ENCODE peak calls at places on chromosomes 11 and 22, in nine cellular contexts. One of them, this sample, is unnamed.

GRCh38 chr11:44199298-44199697 is 103.8 kb downstream of the EXT2 start:
- DNase-seq in Kasumi-1: no peak
- DNase-seq in NCI-H748 treated with DMSO at 0.1 percent for 48 hours: peak; percentile 16
- DNase-seq in AG09309: no peak
- DNase-seq in AG04449: no peak
- DNase-seq in HFF-Myc: no peak
- DNase-seq in stimulated activated CD4-positive, alpha-beta T cell treated with anti-CD3 and anti-CD28 coated beads, Interleukin-2, amount 100 ng/mL, for 4 hours: no peak
- DNase-seq in stromal cell of bone marrow: no peak
- DNase-seq in IMR-90: no peak
- DNase-seq in this sample: no peak

GRCh38 chr11:125170406-125171031 is 6.0 kb downstream of the PKNOX2 start:
- DNase-seq in stromal cell of bone marrow: peak; percentile 69
- DNase-seq in AG04449: peak; percentile 3
- DNase-seq in HFF-Myc: no peak
- DNase-seq in Kasumi-1: no peak
- DNase-seq in AG09309: no peak
- DNase-seq in NCI-H748 treated with DMSO at 0.1 percent for 48 hours: no peak
- DNase-seq in stimulated activated CD4-positive, alpha-beta T cell treated with anti-CD3 and anti-CD28 coated beads, Interleukin-2, amount 100 ng/mL, for 4 hours: no peak
- DNase-seq in IMR-90: peak; percentile 92
- DNase-seq in this sample: no peak

GRCh38 chr22:49398115-49398514 is 429.6 kb downstream of the BRD1 start:
- DNase-seq in HFF-Myc: no peak
- DNase-seq in stimulated activated CD4-positive, alpha-beta T cell treated with anti-CD3 and anti-CD28 coated beads, Interleukin-2, amount 100 ng/mL, for 4 hours: no peak
- DNase-seq in NCI-H748 treated with DMSO at 0.1 percent for 48 hours: no peak
- DNase-seq in AG09309: no peak
- DNase-seq in AG04449: no peak
- DNase-seq in Kasumi-1: no peak
- DNase-seq in IMR-90: no peak
- DNase-seq in stromal cell of bone marrow: no peak
- DNase-seq in this sample: no peak

GRCh38 chr11:49208006-49208721 is at the start of gene FOLH1:
- DNase-seq in stimulated activated CD4-positive, alpha-beta T cell treated with anti-CD3 and anti-CD28 coated beads, Interleukin-2, amount 100 ng/mL, for 4 hours: no peak
- DNase-seq in stromal cell of bone marrow: no peak
- DNase-seq in AG04449: no peak
- DNase-seq in AG09309: no peak
- DNase-seq in HFF-Myc: no peak
- DNase-seq in NCI-H748 treated with DMSO at 0.1 percent for 48 hours: no peak
- DNase-seq in IMR-90: no peak
- DNase-seq in Kasumi-1: peak; percentile 80
- DNase-seq in this sample: no peak

GRCh38 chr11:85627332-85627997 is at the start of gene DLG2:
- DNase-seq in AG04449: no peak
- DNase-seq in HFF-Myc: no peak
- DNase-seq in Kasumi-1: peak; percentile 26
- DNase-seq in NCI-H748 treated with DMSO at 0.1 percent for 48 hours: peak; percentile 18
- DNase-seq in stromal cell of bone marrow: peak; percentile 38
- DNase-seq in AG09309: no peak
- DNase-seq in IMR-90: peak; percentile 44
- DNase-seq in stimulated activated CD4-positive, alpha-beta T cell treated with anti-CD3 and anti-CD28 coated beads, Interleukin-2, amount 100 ng/mL, for 4 hours: no peak
- DNase-seq in this sample: no peak

GRCh38 chr11:86670179-86670578 is 2.2 kb downstream of the ME3 start:
- DNase-seq in stimulated activated CD4-positive, alpha-beta T cell treated with anti-CD3 and anti-CD28 coated beads, Interleukin-2, amount 100 ng/mL, for 4 hours: no peak
- DNase-seq in HFF-Myc: no peak
- DNase-seq in IMR-90: peak; percentile 43
- DNase-seq in stromal cell of bone marrow: no peak
- DNase-seq in AG09309: peak; percentile 33
- DNase-seq in AG04449: no peak
- DNase-seq in NCI-H748 treated with DMSO at 0.1 percent for 48 hours: no peak
- DNase-seq in Kasumi-1: peak; percentile 46
- DNase-seq in this sample: no peak

GRCh38 chr22:50186789-50187523 is 1.2 kb downstream of the TRABD start:
- DNase-seq in NCI-H748 treated with DMSO at 0.1 percent for 48 hours: no peak
- DNase-seq in IMR-90: peak; percentile 25
- DNase-seq in HFF-Myc: no peak
- DNase-seq in AG04449: no peak
- DNase-seq in Kasumi-1: no peak
- DNase-seq in stimulated activated CD4-positive, alpha-beta T cell treated with anti-CD3 and anti-CD28 coated beads, Interleukin-2, amount 100 ng/mL, for 4 hours: no peak
- DNase-seq in stromal cell of bone marrow: no peak
- DNase-seq in AG09309: no peak
- DNase-seq in this sample: no peak

GRCh38 chr11:27412192-27412691 is 49.2 kb upstream of the CCDC34 start:
- DNase-seq in AG04449: no peak
- DNase-seq in stimulated activated CD4-positive, alpha-beta T cell treated with anti-CD3 and anti-CD28 coated beads, Interleukin-2, amount 100 ng/mL, for 4 hours: no peak
- DNase-seq in HFF-Myc: no peak
- DNase-seq in NCI-H748 treated with DMSO at 0.1 percent for 48 hours: no peak
- DNase-seq in stromal cell of bone marrow: no peak
- DNase-seq in IMR-90: no peak
- DNase-seq in Kasumi-1: no peak
- DNase-seq in AG09309: no peak
- DNase-seq in this sample: no peak

GRCh38 chr11:559712-560304 is 730 bp downstream of the LMNTD2 start:
- DNase-seq in HFF-Myc: no peak
- DNase-seq in stromal cell of bone marrow: no peak
- DNase-seq in AG04449: no peak
- DNase-seq in IMR-90: no peak
- DNase-seq in NCI-H748 treated with DMSO at 0.1 percent for 48 hours: no peak
- DNase-seq in stimulated activated CD4-positive, alpha-beta T cell treated with anti-CD3 and anti-CD28 coated beads, Interleukin-2, amount 100 ng/mL, for 4 hours: no peak
- DNase-seq in AG09309: no peak
- DNase-seq in Kasumi-1: no peak
- DNase-seq in this sample: no peak

GRCh38 chr11:76984741-76985140 is 49.5 kb upstream of the B3GNT6 start:
- DNase-seq in NCI-H748 treated with DMSO at 0.1 percent for 48 hours: no peak
- DNase-seq in Kasumi-1: no peak
- DNase-seq in HFF-Myc: no peak
- DNase-seq in stromal cell of bone marrow: no peak
- DNase-seq in AG04449: no peak
- DNase-seq in IMR-90: no peak
- DNase-seq in AG09309: no peak
- DNase-seq in stimulated activated CD4-positive, alpha-beta T cell treated with anti-CD3 and anti-CD28 coated beads, Interleukin-2, amount 100 ng/mL, for 4 hours: no peak
- DNase-seq in this sample: no peak

GRCh38 chr22:27112273-27112672 is 454.9 kb downstream of the MIAT start:
- DNase-seq in AG04449: no peak
- DNase-seq in NCI-H748 treated with DMSO at 0.1 percent for 48 hours: no peak
- DNase-seq in IMR-90: no peak
- DNase-seq in AG09309: no peak
- DNase-seq in stromal cell of bone marrow: no peak
- DNase-seq in Kasumi-1: no peak
- DNase-seq in HFF-Myc: no peak
- DNase-seq in stimulated activated CD4-positive, alpha-beta T cell treated with anti-CD3 and anti-CD28 coated beads, Interleukin-2, amount 100 ng/mL, for 4 hours: no peak
- DNase-seq in this sample: no peak

GRCh38 chr11:2316169-2316962 is 14.6 kb downstream of the TSPAN32 start:
- DNase-seq in stromal cell of bone marrow: no peak
- DNase-seq in Kasumi-1: no peak
- DNase-seq in AG04449: no peak
- DNase-seq in NCI-H748 treated with DMSO at 0.1 percent for 48 hours: no peak
- DNase-seq in AG09309: no peak
- DNase-seq in IMR-90: no peak
- DNase-seq in HFF-Myc: no peak
- DNase-seq in stimulated activated CD4-positive, alpha-beta T cell treated with anti-CD3 and anti-CD28 coated beads, Interleukin-2, amount 100 ng/mL, for 4 hours: no peak
- DNase-seq in this sample: no peak

GRCh38 chr11:15910761-15911160 is 445.6 kb downstream of the SOX6 start:
- DNase-seq in HFF-Myc: no peak
- DNase-seq in IMR-90: no peak
- DNase-seq in AG04449: no peak
- DNase-seq in stromal cell of bone marrow: no peak
- DNase-seq in NCI-H748 treated with DMSO at 0.1 percent for 48 hours: no peak
- DNase-seq in Kasumi-1: no peak
- DNase-seq in AG09309: no peak
- DNase-seq in stimulated activated CD4-positive, alpha-beta T cell treated with anti-CD3 and anti-CD28 coated beads, Interleukin-2, amount 100 ng/mL, for 4 hours: no peak
- DNase-seq in this sample: no peak

GRCh38 chr22:43346521-43346929 is 3.4 kb upstream of the SCUBE1 start:
- DNase-seq in stimulated activated CD4-positive, alpha-beta T cell treated with anti-CD3 and anti-CD28 coated beads, Interleukin-2, amount 100 ng/mL, for 4 hours: peak; percentile 46
- DNase-seq in HFF-Myc: no peak
- DNase-seq in stromal cell of bone marrow: no peak
- DNase-seq in AG09309: no peak
- DNase-seq in Kasumi-1: peak; percentile 42
- DNase-seq in NCI-H748 treated with DMSO at 0.1 percent for 48 hours: no peak
- DNase-seq in AG04449: no peak
- DNase-seq in IMR-90: no peak
- DNase-seq in this sample: no peak

This sample was measured in T1000.